ENCODE peak calls at places on chromosomes 11 and 22, in ten cellular contexts. U is IMR-90, V is tibial nerve, P is heart left ventricle, K is Peyer's patch, J is A549, M is sigmoid colon, Y is breast epithelium, T is esophagus squamous epithelium, N is right lobe of liver. G is an unnamed sample.

GRCh38 chr11:120326845-120327281 is 1.8 kb downstream of the TLCD5 start:
- DNase-seq in U (peak; percentile 51), V (no peak), P (no peak), K (no peak), J (no peak), M (no peak), Y (no peak), T (no peak), N (no peak), G (no peak)

GRCh38 chr11:114040706-114041211 is 18.8 kb upstream of the ZBTB16 start:
- DNase-seq in U (peak; percentile 31), V (no peak), P (no peak), K (peak; percentile 65), J (no peak), M (peak; percentile 77), Y (no peak), T (no peak), N (no peak), G (peak; percentile 50)

GRCh38 chr11:57311109-57311936 is 13.4 kb downstream of the TNKS1BP1 start:
- DNase-seq in U (peak; percentile 97), V (peak; percentile 91), P (peak; percentile 89), K (peak; percentile 94), J (peak; percentile 98), M (peak; percentile 98), Y (peak; percentile 96), T (peak; percentile 40), N (peak; percentile 98), G (peak; percentile 97)

GRCh38 chr11:97738751-97739150 is 1282.0 kb upstream of the CNTN5 start:
- DNase-seq in U (no peak), V (no peak), P (no peak), K (no peak), J (no peak), M (no peak), Y (no peak), T (no peak), N (no peak), G (no peak)

GRCh38 chr22:19258371-19258770 is 33.1 kb downstream of the CLTCL1 start:
- DNase-seq in U (no peak), V (no peak), P (no peak), K (no peak), J (no peak), M (no peak), Y (no peak), T (no peak), N (no peak), G (no peak)

GRCh38 chr11:101133190-101133589 is 3.6 kb upstream of the PGR start:
- DNase-seq in U (no peak), V (no peak), P (no peak), K (no peak), J (no peak), M (no peak), Y (no peak), T (no peak), N (no peak), G (no peak)

GRCh38 chr11:105156231-105156630 is 16.7 kb upstream of the CARD18 start:
- DNase-seq in U (no peak), V (no peak), P (peak; percentile 15), K (no peak), J (no peak), M (no peak), Y (peak; percentile 63), T (no peak), N (no peak), G (no peak)

GRCh38 chr22:38788846-38789245 is 5.1 kb downstream of the DNAL4 start:
- DNase-seq in U (no peak), V (no peak), P (no peak), K (no peak), J (no peak), M (peak; percentile 36), Y (no peak), T (no peak), N (no peak), G (no peak)

GRCh38 chr11:74097838-74098237 is 73.0 kb downstream of the C2CD3 start:
- DNase-seq in U (no peak), V (no peak), P (no peak), K (no peak), J (no peak), M (no peak), Y (no peak), T (no peak), N (no peak), G (no peak)

GRCh38 chr22:50114221-50114981 is 24.6 kb downstream of the MOV10L1 start:
- DNase-seq in U (peak; percentile 83), V (no peak), P (no peak), K (no peak), J (no peak), M (no peak), Y (no peak), T (no peak), N (no peak), G (peak; percentile 59)

GRCh38 chr11:118439656-118440055 is 3.4 kb downstream of the KMT2A start:
- DNase-seq in U (no peak), V (no peak), P (no peak), K (no peak), J (no peak), M (no peak), Y (no peak), T (no peak), N (no peak), G (no peak)

GRCh38 chr22:19942886-19943664 is 1.5 kb upstream of the TXNRD2 start:
- DNase-seq in U (peak; percentile 94), V (no peak), P (no peak), K (no peak), J (no peak), M (peak; percentile 81), Y (no peak), T (no peak), N (peak; percentile 25), G (peak; percentile 41)

GRCh38 chr11:65329503-65329902 is 4.1 kb upstream of the DPF2 start:
- DNase-seq in U (no peak), V (no peak), P (no peak), K (no peak), J (no peak), M (no peak), Y (no peak), T (no peak), N (no peak), G (no peak)
- H3K27ac ChIP-seq in U (no peak overlapping the region), V (no peak overlapping the region), P (no peak overlapping the region), K (peak overlapping the region; percentile 26), J (peak overlapping the region; percentile 23), M (no peak overlapping the region), Y (peak overlapping the region; percentile 58), T (no peak overlapping the region), N (no peak overlapping the region), G (peak overlapping the region; percentile 27)

DNA sequence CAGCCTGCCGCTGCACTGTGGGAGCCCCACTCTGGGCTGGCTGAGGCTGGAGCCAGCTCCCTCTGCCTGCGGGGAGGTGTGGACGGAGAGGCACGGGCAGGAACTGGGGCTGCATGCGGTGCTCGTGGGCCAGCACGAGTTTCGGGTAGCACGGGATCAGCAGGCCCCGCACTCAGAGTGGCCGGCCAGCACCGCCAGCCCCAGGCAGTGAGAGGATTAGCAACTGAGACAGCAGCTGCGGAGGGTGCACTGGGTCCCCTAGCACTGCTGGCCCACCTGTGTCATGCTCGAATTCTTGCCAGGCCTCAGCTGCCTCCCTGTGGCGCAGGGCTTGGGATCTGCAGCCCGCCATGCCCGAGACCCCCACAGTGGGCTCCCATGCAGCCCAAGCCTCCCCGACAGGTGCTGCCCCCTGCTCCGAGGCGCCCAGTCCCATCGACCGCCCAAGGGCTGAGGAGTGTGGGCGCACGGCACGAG is 24.0 kb upstream of the OR5B21 start:
- DNase-seq in U (no peak), V (no peak), P (no peak), K (no peak), J (no peak), M (no peak), Y (no peak), T (no peak), N (no peak), G (no peak)
- TF ChIP-seq POLR2A in U (no peak), V (no peak), P (no peak), K (no peak), J (no peak), M (no peak), Y (no peak), T (no peak), N (no peak), G (no peak)

GRCh38 chr11:462107-462890 is 12.2 kb downstream of the PTDSS2 start:
- DNase-seq in U (no peak), V (no peak), P (no peak), K (no peak), J (no peak), M (no peak), Y (no peak), T (no peak), N (no peak), G (no peak)
- H3K4me1 ChIP-seq in U (no peaks in the 10 kb centered on the region), V (no peaks in the 10 kb centered on the region), P (no peaks in the 10 kb centered on the region), K (no peaks in the 10 kb centered on the region), J (peaks cover 20% of the 10 kb centered on the region), M (no peaks in the 10 kb centered on the region), Y (no peaks in the 10 kb centered on the region), T (no peaks in the 10 kb centered on the region), N (no peaks in the 10 kb centered on the region), G (no peaks in the 10 kb centered on the region)

DNA sequence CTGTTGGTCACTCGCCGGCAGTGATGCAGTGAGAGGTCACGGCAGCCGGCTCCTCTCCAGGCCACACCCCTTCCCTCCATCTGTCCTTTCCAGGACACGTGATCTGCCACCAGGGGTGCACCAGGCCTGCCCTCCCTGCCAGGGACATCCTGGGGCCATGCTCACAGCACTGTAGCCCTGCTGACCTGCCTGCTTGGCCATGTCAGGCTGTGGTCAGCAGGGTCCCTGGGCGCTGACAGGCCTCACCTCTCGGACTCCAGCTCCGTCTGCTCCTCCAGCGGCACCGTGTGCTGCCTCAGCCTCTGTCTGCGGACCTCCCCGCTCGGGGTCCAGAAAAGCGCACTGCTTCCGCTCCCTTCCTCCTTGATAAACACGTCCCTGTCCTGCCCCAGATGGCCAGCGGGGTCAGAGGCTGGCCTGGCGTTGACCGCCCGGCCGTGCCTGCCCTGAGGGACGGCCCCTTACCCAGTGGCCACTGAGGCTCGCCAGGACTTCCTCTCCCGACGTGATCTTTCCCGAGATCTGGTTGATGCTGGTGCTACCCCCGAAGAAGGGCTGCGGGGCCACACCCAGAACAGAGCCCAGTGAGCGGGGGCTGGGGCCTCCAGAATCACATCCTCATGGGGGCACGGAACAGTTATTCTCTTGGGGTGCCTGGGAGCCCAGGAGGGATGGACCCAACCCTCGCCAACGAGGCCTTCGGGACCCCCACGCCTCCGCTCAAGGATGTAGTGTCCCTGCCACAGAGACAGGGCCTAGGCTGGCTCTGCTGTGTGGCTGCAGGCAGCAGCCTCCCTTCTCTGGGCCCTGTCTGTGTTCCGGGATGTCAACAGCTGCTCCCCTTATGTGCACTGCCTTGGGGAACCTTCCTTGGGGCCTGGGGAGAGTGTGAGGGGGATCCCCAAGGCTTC is 36.3 kb upstream of the CARS1 start:
- DNase-seq in U (no peak), V (no peak), P (no peak), K (no peak), J (no peak), M (peak; percentile 64), Y (no peak), T (no peak), N (no peak), G (no peak)
- H3K27ac ChIP-seq in U (no peak overlapping the region), V (no peak overlapping the region), P (no peak overlapping the region), K (no peak overlapping the region), J (no peak overlapping the region), M (no peak overlapping the region), Y (peak overlapping the region; percentile 63), T (no peak overlapping the region), N (no peak overlapping the region), G (no peak overlapping the region)

GRCh38 chr11:121467965-121468364 is 15.2 kb upstream of the SORL1-AS1 start:
- DNase-seq in U (no peak), V (no peak), P (no peak), K (no peak), J (no peak), M (no peak), Y (no peak), T (no peak), N (no peak), G (peak; percentile 72)
- TF ChIP-seq POLR2A in U (no peak), V (no peak), P (no peak), K (no peak), J (no peak), M (no peak), Y (no peak), T (no peak), N (no peak), G (peak; percentile 48)

G was measured in thyroid gland.